ENCODE peak calls at places on chromosomes 1 and 21, in six cellular contexts. H is Karpas-422; K is stomach; S is glomerular endothelial cell; F is stimulated activated CD4-positive, alpha-beta T cell treated with anti-CD3 and anti-CD28 coated beads, TNF-alpha, amount 100 ng/mL, for 48 hours; G is GM20000. X is an unnamed sample.

GRCh38 chr1:103171041-103171590 is 62.8 kb upstream of the COL11A1 start:
- DNase-seq in G (no peak), S (no peak), F (no peak), K (no peak), H (no peak), X (no peak)

GRCh38 chr1:8047686-8048522 is 21.8 kb upstream of the ERRFI1 start:
- DNase-seq in S (no peak), G (no peak), H (no peak), F (no peak), K (no peak), X (no peak)

GRCh38 chr21:38443110-38443509 is 55.2 kb downstream of the ERG start:
- DNase-seq in K (no peak), S (no peak), F (no peak), H (no peak), G (no peak), X (no peak)

GRCh38 chr1:48202030-48202752 is 20.3 kb upstream of the SLC5A9 start:
- DNase-seq in H (peak), K (peak), F (peak), G (peak), S (no peak), X (peak)

GRCh38 chr1:161209790-161210409 is 5.2 kb upstream of the FCER1G start:
- DNase-seq in K (peak), S (no peak), F (peak), H (peak), G (peak), X (peak)

GRCh38 chr1:209850342-209850979 is 22.7 kb downstream of the UTP25 start:
- DNase-seq in S (no peak), F (no peak), H (peak), K (peak), G (peak), X (peak)

GRCh38 chr1:46612937-46613660 is 3.5 kb downstream of the MOB3C start:
- DNase-seq in S (no peak), H (no peak), G (no peak), K (no peak), F (no peak), X (no peak)

GRCh38 chr1:68111804-68112436 is 61.5 kb upstream of the DIRAS3 start:
- DNase-seq in G (no peak), H (peak), S (no peak), K (peak), F (no peak), X (no peak)

GRCh38 chr1:21232044-21232443 is 55.3 kb upstream of the EIF4G3 start:
- DNase-seq in H (peak), F (peak), K (peak), G (peak), S (no peak), X (no peak)

GRCh38 chr1:43861337-43861736 is 72.3 kb upstream of the ARTN start:
- DNase-seq in S (peak), G (no peak), H (no peak), F (no peak), K (no peak), X (no peak)

GRCh38 chr1:21933397-21934248 is 3.5 kb downstream of the HSPG2 start:
- DNase-seq in F (no peak), S (no peak), H (no peak), K (peak), G (no peak), X (no peak)

X was measured in B cell.